ENCODE peak calls at places on chromosomes 6 and 20, in nine cellular contexts. A is neural crest cell, H is heart right ventricle, G is heart left ventricle, I is sigmoid colon, O is nephron progenitor cell, V is dorsolateral prefrontal cortex, W is suprapubic skin, K is pancreas. S is an unnamed sample.

GRCh38 chr6:26136321-26136720 is 49.1 kb downstream of the HFE start:
- DNase-seq in A (no peak), H (no peak), G (no peak), I (no peak), O (no peak), V (no peak), W (no peak), K (no peak), S (no peak)

GRCh38 chr20:33211817-33212424 is 5.2 kb upstream of the BPIFA3 start:
- DNase-seq in A (peak; percentile 47), H (no peak), G (no peak), I (no peak), O (peak; percentile 49), V (peak; percentile 38), W (no peak), K (peak; percentile 80), S (no peak)

GRCh38 chr6:69796081-69796626 is 656 bp downstream of the LMBRD1 start:
- DNase-seq in A (no peak), H (no peak), G (no peak), I (no peak), O (no peak), V (peak; percentile 9), W (no peak), K (peak; percentile 62), S (peak; percentile 38)

GRCh38 chr20:19757973-19758887 is at the start of gene RIN2:
- DNase-seq in A (peak; percentile 93), H (peak; percentile 89), G (peak; percentile 94), I (peak; percentile 96), O (peak; percentile 95), V (peak; percentile 80), W (peak; percentile 94), K (peak; percentile 87), S (peak; percentile 51)

GRCh38 chr6:118996289-118996820 is 61.4 kb upstream of the MCM9 start:
- DNase-seq in A (no peak), H (no peak), G (no peak), I (no peak), O (no peak), V (no peak), W (no peak), K (no peak), S (no peak)

GRCh38 chr20:24676978-24677370 is 207.5 kb downstream of the SYNDIG1 start:
- DNase-seq in A (no peak), H (no peak), G (no peak), I (peak; percentile 10), O (no peak), V (peak; percentile 1), W (peak; percentile 6), K (no peak), S (no peak)

GRCh38 chr20:48986899-48987298 is 59.2 kb upstream of the CSE1L start:
- DNase-seq in A (no peak), H (no peak), G (no peak), I (no peak), O (no peak), V (no peak), W (no peak), K (no peak), S (no peak)

GRCh38 chr6:14857501-14857900 is 388.4 kb upstream of the JARID2 start:
- DNase-seq in A (no peak), H (peak; percentile 12), G (no peak), I (no peak), O (no peak), V (no peak), W (no peak), K (no peak), S (no peak)

GRCh38 chr6:134381926-134382325 is 64.0 kb upstream of the SGK1 start:
- DNase-seq in A (no peak), H (no peak), G (no peak), I (no peak), O (no peak), V (no peak), W (no peak), K (no peak), S (no peak)

GRCh38 chr6:105077592-105078463 is 102.0 kb downstream of the POPDC3 start:
- DNase-seq in A (no peak), H (no peak), G (no peak), I (no peak), O (no peak), V (no peak), W (no peak), K (no peak), S (no peak)

GRCh38 chr6:106216527-106216926 is 109.0 kb downstream of the ATG5 start:
- DNase-seq in A (no peak), H (no peak), G (no peak), I (no peak), O (no peak), V (no peak), W (no peak), K (no peak), S (no peak)

GRCh38 chr6:116047173-116047933 is 13.3 kb downstream of the FRK start:
- DNase-seq in A (no peak), H (no peak), G (no peak), I (no peak), O (no peak), V (no peak), W (no peak), K (no peak), S (no peak)

GRCh38 chr20:6613280-6613861 is 154.1 kb upstream of the BMP2 start:
- DNase-seq in A (no peak), H (no peak), G (no peak), I (no peak), O (no peak), V (no peak), W (no peak), K (no peak), S (no peak)

GRCh38 chr20:46939031-46939430 is 44.4 kb downstream of the EYA2 start:
- DNase-seq in A (no peak), H (no peak), G (no peak), I (no peak), O (no peak), V (no peak), W (no peak), K (no peak), S (no peak)

GRCh38 chr6:112325449-112325848 is 21.7 kb upstream of the RFPL4B start:
- DNase-seq in A (no peak), H (no peak), G (no peak), I (no peak), O (no peak), V (no peak), W (no peak), K (no peak), S (no peak)

GRCh38 chr6:15911753-15912504 is 217.0 kb upstream of the MYLIP start:
- DNase-seq in A (no peak), H (no peak), G (no peak), I (no peak), O (no peak), V (no peak), W (no peak), K (no peak), S (no peak)

GRCh38 chr6:94367316-94367715 is 948.0 kb upstream of the EPHA7 start:
- DNase-seq in A (no peak), H (no peak), G (no peak), I (no peak), O (no peak), V (no peak), W (no peak), K (no peak), S (no peak)

GRCh38 chr6:1143655-1144054 is 168.2 kb upstream of the FOXQ1 start:
- DNase-seq in A (no peak), H (no peak), G (no peak), I (no peak), O (no peak), V (no peak), W (no peak), K (no peak), S (no peak)

GRCh38 chr6:95768539-95768938 is 191.2 kb downstream of the MANEA start:
- DNase-seq in A (no peak), H (no peak), G (no peak), I (no peak), O (peak; percentile 5), V (no peak), W (no peak), K (peak; percentile 11), S (no peak)
- TF ChIP-seq CTCF in A (no peak), H (no peak), G (no peak), I (no peak), O (no peak), V (no peak), W (no peak), K (no peak), S (no peak)

DNA sequence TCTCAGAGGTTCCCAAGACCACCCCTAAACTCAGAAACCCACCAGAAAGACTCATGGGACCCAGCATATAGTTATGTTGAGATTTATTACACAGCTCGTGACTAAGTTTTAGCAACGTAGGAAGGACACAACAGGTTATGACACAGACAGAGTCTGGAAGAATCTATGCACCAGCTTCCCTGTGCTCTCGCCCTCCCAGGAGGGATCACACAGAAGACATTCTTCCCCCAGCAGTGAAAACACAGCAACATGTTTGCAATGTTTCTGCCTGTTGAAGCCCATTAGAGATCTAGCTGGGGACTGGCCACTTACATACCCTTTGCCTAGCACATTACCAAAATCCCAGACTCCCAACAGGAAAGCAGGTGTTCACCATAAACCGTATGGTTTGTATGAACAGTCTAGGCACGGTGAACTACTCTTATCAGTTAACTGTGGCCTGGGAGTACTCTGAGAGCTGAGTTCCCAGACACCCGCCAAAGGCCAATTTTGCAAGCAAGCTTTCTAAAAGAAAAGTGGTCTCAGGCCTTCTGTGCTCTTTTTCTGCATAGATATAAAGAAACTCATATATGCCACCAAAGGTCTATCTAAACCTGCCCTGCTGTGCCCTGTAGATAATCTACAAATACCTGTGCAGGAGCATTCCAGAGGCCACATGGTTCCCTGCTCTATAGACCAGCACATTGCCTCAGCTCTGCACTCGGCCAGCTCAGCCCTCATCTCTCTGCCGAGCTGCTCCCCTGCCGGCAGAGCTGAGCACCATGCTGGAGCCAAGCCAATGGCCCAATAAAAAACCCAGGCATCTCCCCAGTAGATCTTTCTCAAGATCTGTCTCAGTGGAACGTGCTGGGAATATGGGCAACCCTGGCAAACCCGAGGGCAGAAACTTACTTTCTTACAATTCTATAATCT is 69.6 kb upstream of the SMIM28 start:
- DNase-seq in A (no peak), H (peak; percentile 39), G (peak; percentile 19), I (peak; percentile 79), O (no peak), V (peak; percentile 37), W (no peak), K (peak; percentile 41), S (no peak)
- TF ChIP-seq CTCF in A (no peak), H (peak; percentile 38), G (peak; percentile 17), I (no peak), O (no peak), V (no peak), W (peak; percentile 39), K (no peak), S (no peak)

DNA sequence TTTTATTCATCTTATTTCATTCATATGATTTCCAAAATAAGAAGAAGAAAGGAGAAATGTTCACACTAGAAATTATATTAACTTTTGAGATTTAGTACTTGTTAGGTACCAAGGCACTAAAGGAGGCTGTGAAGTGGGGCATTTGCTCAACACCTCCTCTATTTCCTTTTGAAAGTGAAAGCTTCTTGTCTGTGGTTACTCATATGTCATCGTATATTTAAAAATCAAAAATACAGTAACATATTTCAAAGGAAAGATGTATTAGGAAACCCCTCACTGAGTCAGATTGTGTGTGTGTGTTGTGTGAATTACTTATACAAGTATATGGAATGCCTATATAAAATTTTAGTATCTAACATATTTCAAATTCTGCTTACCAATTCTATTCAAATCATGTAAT is 70.8 kb downstream of the PACRG start:
- DNase-seq in A (no peak), H (no peak), G (no peak), I (no peak), O (no peak), V (no peak), W (no peak), K (no peak), S (no peak)
- TF ChIP-seq CTCF in A (no peak), H (no peak), G (no peak), I (no peak), O (no peak), V (no peak), W (no peak), K (no peak), S (no peak)

GRCh38 chr6:63066053-63066704 is 145.1 kb upstream of the FKBP1C start:
- DNase-seq in A (no peak), H (no peak), G (no peak), I (no peak), O (no peak), V (no peak), W (no peak), K (no peak), S (no peak)
- TF ChIP-seq CTCF in A (peak; percentile 48), H (no peak), G (no peak), I (no peak), O (peak; percentile 8), V (no peak), W (no peak), K (no peak), S (no peak)